ENCODE peak calls at places on chromosome 7, in five cellular contexts. N is H1, M is K562, D is HCT116, Y is HepG2. P is an unnamed sample.

GRCh38 chr7:155830961-155831806 is 18.9 kb upstream of the SHH start:
- DNase-seq in N (no peak), M (no peak), D (no peak), Y (no peak), P (no peak)

GRCh38 chr7:143265017-143265693 is 1.9 kb downstream of the GSTK1 start:
- DNase-seq in N (no peak), M (no peak), D (no peak), Y (no peak), P (no peak)

GRCh38 chr7:14600766-14601367 is 301.7 kb downstream of the DGKB start:
- DNase-seq in N (no peak), M (no peak), D (no peak), Y (no peak), P (no peak)

GRCh38 chr7:150668472-150668911 is 17.0 kb upstream of the GIMAP2 start:
- DNase-seq in N (no peak), M (no peak), D (no peak), Y (no peak), P (no peak)

GRCh38 chr7:85815511-85815910 is 628.7 kb upstream of the SEMA3D start:
- DNase-seq in N (no peak), M (no peak), D (no peak), Y (no peak), P (no peak)

GRCh38 chr7:95547356-95547755 is 49.0 kb downstream of the PDK4 start:
- DNase-seq in N (no peak), M (no peak), D (no peak), Y (no peak), P (no peak)

GRCh38 chr7:116591202-116592040 is 66.6 kb downstream of the CAV1 start:
- DNase-seq in N (no peak), M (peak), D (peak), Y (no peak), P (no peak)

GRCh38 chr7:47149971-47150370 is 431.9 kb downstream of the TNS3 start:
- DNase-seq in N (no peak), M (no peak), D (no peak), Y (no peak), P (no peak)

GRCh38 chr7:128407751-128408708 is 1.8 kb downstream of the IMPDH1 start:
- DNase-seq in N (no peak), M (no peak), D (no peak), Y (no peak), P (no peak)

GRCh38 chr7:4690953-4691856 is 9.1 kb downstream of the FOXK1 start:
- DNase-seq in N (no peak), M (no peak), D (no peak), Y (no peak), P (no peak)

GRCh38 chr7:5222861-5223411 is 32.9 kb downstream of the WIPI2 start:
- DNase-seq in N (no peak), M (no peak), D (no peak), Y (no peak), P (no peak)

GRCh38 chr7:155764432-155764798 is 47.8 kb downstream of the SHH start:
- DNase-seq in N (no peak), M (no peak), D (no peak), Y (no peak), P (no peak)

GRCh38 chr7:95509199-95509598 is 23.5 kb downstream of the ASB4 start:
- DNase-seq in N (no peak), M (no peak), D (no peak), Y (peak), P (peak)

GRCh38 chr7:100022621-100023020 is 7.2 kb downstream of the ZKSCAN1 start:
- DNase-seq in N (no peak), M (no peak), D (no peak), Y (peak), P (peak)

GRCh38 chr7:150939052-150939810 is 38.9 kb downstream of the KCNH2 start:
- DNase-seq in N (no peak), M (no peak), D (no peak), Y (no peak), P (no peak)

GRCh38 chr7:141012044-141012685 is 2.6 kb downstream of the MRPS33 start:
- DNase-seq in N (no peak), M (peak), D (peak), Y (peak), P (peak)

GRCh38 chr7:1647961-1648631 is 22.0 kb upstream of the ELFN1 start:
- DNase-seq in N (no peak), M (peak), D (no peak), Y (no peak), P (no peak)

GRCh38 chr7:69781412-69781846 is 183.2 kb downstream of the AUTS2 start:
- DNase-seq in N (no peak), M (no peak), D (no peak), Y (no peak), P (peak)

GRCh38 chr7:104487642-104488041 is 159.2 kb downstream of the LHFPL3 start:
- DNase-seq in N (no peak), M (no peak), D (no peak), Y (no peak), P (no peak)

DNA sequence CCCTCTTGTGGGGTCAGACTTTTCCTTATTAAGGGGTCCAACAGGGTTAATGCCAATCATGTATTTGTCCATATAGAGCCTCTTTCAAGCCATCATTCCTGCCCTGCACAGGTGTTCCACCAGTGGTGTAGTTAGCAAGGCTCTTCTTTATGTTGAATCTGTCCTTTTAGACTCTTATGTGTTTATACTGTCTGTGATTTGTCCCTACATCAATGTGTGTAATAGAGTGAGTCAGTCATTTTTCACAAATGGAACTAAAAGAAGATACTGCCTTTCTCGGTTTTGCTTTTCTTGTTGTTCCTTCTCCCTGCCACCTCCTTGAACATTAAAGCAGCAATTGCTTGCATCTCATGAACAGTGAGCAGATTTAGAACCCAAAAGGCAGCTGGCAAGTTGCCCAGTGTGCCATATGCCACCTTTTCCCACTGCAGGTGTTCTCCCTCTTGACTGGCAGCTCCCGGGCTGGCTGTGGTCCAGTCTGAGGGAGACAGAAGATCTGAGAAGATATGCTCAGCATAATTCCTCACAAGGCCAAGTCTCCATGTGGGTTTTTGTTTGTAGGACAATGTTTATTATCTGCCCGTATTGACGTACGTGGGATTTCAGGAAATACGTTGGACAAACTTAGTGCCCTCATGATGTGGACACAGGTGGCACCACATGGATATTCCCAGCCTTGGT is 154.1 kb downstream of the LHFPL3 start:
- DNase-seq in N (no peak), M (no peak), D (no peak), Y (no peak), P (no peak)
- TF ChIP-seq JUND in N (no peak), M (no peak), D (no peak), Y (no peak), P (no peak)

GRCh38 chr7:122301291-122301690 is 3.3 kb downstream of the FEZF1 start:
- DNase-seq in N (no peak), M (no peak), D (no peak), Y (no peak), P (no peak)

GRCh38 chr7:122301858-122302745 is 2.4 kb downstream of the FEZF1 start:
- DNase-seq in N (no peak), M (no peak), D (no peak), Y (no peak), P (no peak)

GRCh38 chr7:122299624-122299934 is 5.0 kb downstream of the FEZF1 start:
- DNase-seq in N (no peak), M (no peak), D (no peak), Y (no peak), P (no peak)

GRCh38 chr7:122299935-122300606 is 4.5 kb downstream of the FEZF1 start:
- DNase-seq in N (no peak), M (no peak), D (no peak), Y (no peak), P (no peak)

DNA sequence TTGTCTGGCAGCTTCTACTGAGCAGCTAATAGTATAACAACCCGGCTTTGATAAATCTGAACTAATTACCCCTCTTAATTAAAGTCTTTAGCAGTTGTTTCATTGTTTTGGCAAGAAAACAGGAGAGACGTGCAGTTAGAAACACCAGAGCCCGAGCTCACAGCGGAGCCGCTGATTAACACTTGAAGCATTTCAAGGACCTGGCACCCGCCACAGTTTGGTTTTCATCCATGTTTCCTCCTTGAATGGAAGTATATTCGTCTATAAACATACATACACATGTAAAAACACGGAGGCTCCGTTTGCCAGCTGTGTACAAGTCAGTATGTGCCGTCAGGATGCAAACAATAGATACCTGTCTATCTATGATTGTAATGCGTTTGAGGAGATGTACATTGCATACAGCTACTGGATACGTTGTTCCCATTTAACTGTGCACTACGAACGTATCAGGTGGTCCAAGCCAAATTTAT is 3.9 kb downstream of the FEZF1 start:
- DNase-seq in N (no peak), M (no peak), D (no peak), Y (no peak), P (no peak)
- TF ChIP-seq JUND in N (no peak), M (no peak), D (no peak), Y (no peak), P (no peak)

DNA sequence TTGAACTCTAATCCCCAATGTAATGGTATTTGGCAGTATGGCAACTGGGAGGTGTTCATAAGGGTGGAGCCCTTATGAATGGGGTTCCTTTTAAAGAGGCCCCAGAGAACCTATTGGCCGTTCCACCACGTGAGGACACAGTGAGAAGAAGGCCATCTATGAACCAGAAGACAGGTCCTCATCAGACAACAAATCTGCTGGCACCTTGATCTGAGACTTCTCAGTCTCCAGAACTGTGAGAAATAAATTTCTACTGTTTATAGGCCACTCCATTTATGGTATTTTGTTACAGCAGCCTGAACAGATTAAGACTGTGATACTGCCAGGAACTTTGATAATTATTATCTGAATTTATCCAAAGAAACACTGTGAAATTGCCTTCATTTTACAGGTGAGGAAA is 132.3 kb downstream of the GLI3 start:
- DNase-seq in N (no peak), M (no peak), D (no peak), Y (no peak), P (no peak)
- TF ChIP-seq JUND in N (no peak), M (no peak), D (no peak), Y (no peak), P (no peak)

GRCh38 chr7:36260481-36260880 is 107.4 kb downstream of the EEPD1 start:
- DNase-seq in N (no peak), M (no peak), D (no peak), Y (no peak), P (no peak)

GRCh38 chr7:36262706-36263484 is 109.8 kb downstream of the EEPD1 start:
- DNase-seq in N (no peak), M (no peak), D (no peak), Y (no peak), P (peak)

GRCh38 chr7:36261019-36261754 is 108.1 kb downstream of the EEPD1 start:
- DNase-seq in N (no peak), M (no peak), D (no peak), Y (no peak), P (no peak)

GRCh38 chr7:36264123-36264916 is 111.3 kb downstream of the EEPD1 start:
- DNase-seq in N (no peak), M (no peak), D (no peak), Y (no peak), P (no peak)

GRCh38 chr7:36262286-36262685 is 109.2 kb downstream of the EEPD1 start:
- DNase-seq in N (no peak), M (no peak), D (no peak), Y (no peak), P (no peak)
- TF ChIP-seq JUND in N (no peak), M (no peak), D (no peak), Y (no peak), P (no peak)

P was measured in T47D.